ENCODE peak calls at places on chromosomes 3 and 15, in eight cellular contexts. L, E, C, G, W, S, D and J are unnamed samples.

GRCh38 chr15:55965091-55965490 is 28.3 kb downstream of the NEDD4 start:
- DNase-seq in S (no peak), D (no peak), C (no peak), W (no peak), E (no peak), L (no peak), G (no peak), J (no peak)

GRCh38 chr15:60379466-60380274 is 18.1 kb downstream of the ANXA2 start:
- DNase-seq in D (no peak), C (peak), E (no peak), L (peak), G (no peak), S (peak), W (no peak), J (no peak)

GRCh38 chr15:58268746-58269145 is 130.6 kb downstream of the AQP9 start:
- DNase-seq in S (no peak), L (no peak), W (no peak), C (no peak), E (no peak), D (no peak), G (no peak), J (no peak)

GRCh38 chr3:184315871-184316661 is 1.7 kb downstream of the EIF4G1 start:
- DNase-seq in S (no peak), L (peak), W (no peak), G (peak), E (no peak), D (no peak), C (no peak), J (no peak)

GRCh38 chr3:89932882-89933281 is 825.5 kb downstream of the EPHA3 start:
- DNase-seq in E (no peak), L (no peak), C (no peak), S (no peak), W (no peak), D (no peak), G (no peak), J (no peak)

GRCh38 chr15:69060041-69060481 is 45.6 kb downstream of the NOX5 start:
- DNase-seq in L (no peak), S (no peak), E (no peak), C (no peak), W (no peak), D (no peak), G (no peak), J (no peak)

GRCh38 chr3:139111392-139112229 is 66.9 kb upstream of the PRR23C start:
- DNase-seq in L (peak), S (peak), E (peak), C (peak), W (peak), G (peak), D (peak), J (peak)

GRCh38 chr15:72781621-72782020 is 1.9 kb downstream of the ADPGK start:
- DNase-seq in G (no peak), D (no peak), S (no peak), C (no peak), L (no peak), W (no peak), E (no peak), J (no peak)